ENCODE peak calls at places on chromosomes 11 and 22, in nine cellular contexts. One of them, this sample, is unnamed.
A peak's percentile ranks its signal among the peaks of the same experiment; 100 is the strongest.

GRCh38 chr11:32706985-32707736 is 87.3 kb downstream of the CCDC73 start:
- DNase-seq in SK-N-SH: no peak
- DNase-seq in transverse colon: no peak
- DNase-seq in stomach: no peak
- DNase-seq in GM23338: no peak
- DNase-seq in prostate gland: no peak
- DNase-seq in suprapubic skin: no peak
- DNase-seq in H1: no peak
- DNase-seq in HCT116: peak; percentile 44
- DNase-seq in this sample: no peak

GRCh38 chr22:46267431-46268279 is at the start of gene TTC38:
- DNase-seq in HCT116: peak; percentile 75
- DNase-seq in suprapubic skin: peak; percentile 93
- DNase-seq in transverse colon: peak; percentile 94
- DNase-seq in prostate gland: peak; percentile 92
- DNase-seq in stomach: peak; percentile 95
- DNase-seq in H1: peak; percentile 19
- DNase-seq in GM23338: peak; percentile 77
- DNase-seq in SK-N-SH: peak; percentile 99
- DNase-seq in this sample: peak; percentile 82

GRCh38 chr22:48890693-48891554 is 936.7 kb downstream of the BRD1 start:
- DNase-seq in SK-N-SH: no peak
- DNase-seq in prostate gland: no peak
- DNase-seq in transverse colon: no peak
- DNase-seq in H1: no peak
- DNase-seq in HCT116: no peak
- DNase-seq in stomach: peak; percentile 20
- DNase-seq in GM23338: no peak
- DNase-seq in suprapubic skin: no peak
- DNase-seq in this sample: no peak

GRCh38 chr11:134668076-134668475 is 256.0 kb upstream of the B3GAT1 start:
- DNase-seq in SK-N-SH: no peak
- DNase-seq in stomach: peak; percentile 7
- DNase-seq in prostate gland: no peak
- DNase-seq in H1: no peak
- DNase-seq in transverse colon: no peak
- DNase-seq in suprapubic skin: no peak
- DNase-seq in GM23338: no peak
- DNase-seq in HCT116: no peak
- DNase-seq in this sample: no peak

GRCh38 chr11:31959711-31960110 is 131.2 kb upstream of the RCN1 start:
- DNase-seq in GM23338: no peak
- DNase-seq in stomach: no peak
- DNase-seq in prostate gland: no peak
- DNase-seq in SK-N-SH: no peak
- DNase-seq in transverse colon: no peak
- DNase-seq in HCT116: no peak
- DNase-seq in suprapubic skin: no peak
- DNase-seq in H1: no peak
- DNase-seq in this sample: no peak

GRCh38 chr11:64132388-64132771 is 33.5 kb downstream of the MACROD1 start:
- DNase-seq in suprapubic skin: no peak
- DNase-seq in SK-N-SH: peak; percentile 86
- DNase-seq in H1: no peak
- DNase-seq in GM23338: no peak
- DNase-seq in stomach: no peak
- DNase-seq in prostate gland: no peak
- DNase-seq in HCT116: no peak
- DNase-seq in transverse colon: no peak
- DNase-seq in this sample: no peak

GRCh38 chr22:19919701-19920363 is 21.7 kb upstream of the COMT start:
- DNase-seq in HCT116: no peak
- DNase-seq in GM23338: no peak
- DNase-seq in transverse colon: no peak
- DNase-seq in stomach: no peak
- DNase-seq in suprapubic skin: no peak
- DNase-seq in prostate gland: no peak
- DNase-seq in SK-N-SH: no peak
- DNase-seq in H1: no peak
- DNase-seq in this sample: no peak

GRCh38 chr11:129319201-129319600 is 56.4 kb upstream of the BARX2 start:
- DNase-seq in transverse colon: no peak
- DNase-seq in H1: no peak
- DNase-seq in stomach: no peak
- DNase-seq in prostate gland: peak; percentile 21
- DNase-seq in HCT116: no peak
- DNase-seq in suprapubic skin: no peak
- DNase-seq in GM23338: no peak
- DNase-seq in SK-N-SH: no peak
- DNase-seq in this sample: no peak

GRCh38 chr11:84214557-84214956 is 928.4 kb upstream of the CCDC90B start:
- DNase-seq in HCT116: no peak
- DNase-seq in stomach: no peak
- DNase-seq in GM23338: no peak
- DNase-seq in transverse colon: no peak
- DNase-seq in prostate gland: no peak
- DNase-seq in SK-N-SH: no peak
- DNase-seq in suprapubic skin: no peak
- DNase-seq in H1: no peak
- DNase-seq in this sample: no peak

GRCh38 chr11:100687032-100687629 is at the start of gene ARHGAP42:
- DNase-seq in H1: peak; percentile 78
- DNase-seq in GM23338: peak; percentile 92
- DNase-seq in SK-N-SH: peak; percentile 42
- DNase-seq in stomach: peak; percentile 70
- DNase-seq in HCT116: no peak
- DNase-seq in prostate gland: peak; percentile 49
- DNase-seq in transverse colon: peak; percentile 77
- DNase-seq in suprapubic skin: peak; percentile 77
- DNase-seq in this sample: peak; percentile 68

GRCh38 chr22:35697142-35697541 is 20.5 kb upstream of the APOL5 start:
- DNase-seq in suprapubic skin: no peak
- DNase-seq in HCT116: no peak
- DNase-seq in GM23338: no peak
- DNase-seq in stomach: no peak
- DNase-seq in H1: no peak
- DNase-seq in transverse colon: no peak
- DNase-seq in prostate gland: no peak
- DNase-seq in SK-N-SH: no peak
- DNase-seq in this sample: no peak

GRCh38 chr22:17098379-17098819 is 13.6 kb downstream of the IL17RA start:
- DNase-seq in transverse colon: no peak
- DNase-seq in H1: no peak
- DNase-seq in GM23338: no peak
- DNase-seq in HCT116: no peak
- DNase-seq in stomach: no peak
- DNase-seq in SK-N-SH: no peak
- DNase-seq in suprapubic skin: no peak
- DNase-seq in prostate gland: no peak
- DNase-seq in this sample: no peak

GRCh38 chr11:36751251-36751839 is 153.3 kb upstream of the RAG2 start:
- DNase-seq in stomach: no peak
- DNase-seq in H1: no peak
- DNase-seq in SK-N-SH: peak; percentile 12
- DNase-seq in GM23338: no peak
- DNase-seq in suprapubic skin: no peak
- DNase-seq in transverse colon: no peak
- DNase-seq in HCT116: no peak
- DNase-seq in prostate gland: no peak
- DNase-seq in this sample: no peak
- TF ChIP-seq POLR2AphosphoS5 in stomach: no peak
- TF ChIP-seq POLR2AphosphoS5 in H1: no peak
- TF ChIP-seq POLR2AphosphoS5 in SK-N-SH: no peak
- TF ChIP-seq POLR2AphosphoS5 in GM23338: no peak
- TF ChIP-seq POLR2AphosphoS5 in suprapubic skin: no peak
- TF ChIP-seq POLR2AphosphoS5 in transverse colon: no peak
- TF ChIP-seq POLR2AphosphoS5 in HCT116: no peak
- TF ChIP-seq POLR2AphosphoS5 in prostate gland: no peak
- TF ChIP-seq POLR2AphosphoS5 in this sample: no peak

GRCh38 chr11:76752321-76753175 is 30.6 kb upstream of the TSKU start:
- DNase-seq in stomach: peak; percentile 71
- DNase-seq in SK-N-SH: peak; percentile 31
- DNase-seq in transverse colon: peak; percentile 85
- DNase-seq in HCT116: no peak
- DNase-seq in prostate gland: peak; percentile 68
- DNase-seq in suprapubic skin: peak; percentile 94
- DNase-seq in H1: no peak
- DNase-seq in GM23338: no peak
- DNase-seq in this sample: peak; percentile 60
- TF ChIP-seq POLR2AphosphoS5 in stomach: peak; percentile 50
- TF ChIP-seq POLR2AphosphoS5 in SK-N-SH: no peak
- TF ChIP-seq POLR2AphosphoS5 in transverse colon: peak; percentile 41
- TF ChIP-seq POLR2AphosphoS5 in HCT116: no peak
- TF ChIP-seq POLR2AphosphoS5 in prostate gland: peak; percentile 59
- TF ChIP-seq POLR2AphosphoS5 in suprapubic skin: no peak
- TF ChIP-seq POLR2AphosphoS5 in H1: no peak
- TF ChIP-seq POLR2AphosphoS5 in GM23338: no peak
- TF ChIP-seq POLR2AphosphoS5 in this sample: peak; percentile 59

GRCh38 chr11:47467372-47467771 is 18.4 kb upstream of the RAPSN start:
- DNase-seq in GM23338: no peak
- DNase-seq in suprapubic skin: no peak
- DNase-seq in H1: no peak
- DNase-seq in prostate gland: peak; percentile 20
- DNase-seq in HCT116: no peak
- DNase-seq in stomach: peak; percentile 54
- DNase-seq in transverse colon: peak; percentile 59
- DNase-seq in SK-N-SH: no peak
- DNase-seq in this sample: no peak

GRCh38 chr11:47468598-47469214 is 19.8 kb upstream of the RAPSN start:
- DNase-seq in suprapubic skin: no peak
- DNase-seq in GM23338: no peak
- DNase-seq in HCT116: no peak
- DNase-seq in stomach: no peak
- DNase-seq in prostate gland: no peak
- DNase-seq in SK-N-SH: no peak
- DNase-seq in transverse colon: no peak
- DNase-seq in H1: no peak
- DNase-seq in this sample: no peak

GRCh38 chr11:47464479-47464878 is 15.5 kb upstream of the RAPSN start:
- DNase-seq in prostate gland: no peak
- DNase-seq in GM23338: peak; percentile 59
- DNase-seq in H1: no peak
- DNase-seq in suprapubic skin: no peak
- DNase-seq in stomach: no peak
- DNase-seq in transverse colon: no peak
- DNase-seq in HCT116: no peak
- DNase-seq in SK-N-SH: no peak
- DNase-seq in this sample: no peak

GRCh38 chr11:47466201-47466600 is 17.3 kb upstream of the RAPSN start:
- DNase-seq in SK-N-SH: no peak
- DNase-seq in GM23338: no peak
- DNase-seq in H1: no peak
- DNase-seq in HCT116: no peak
- DNase-seq in prostate gland: no peak
- DNase-seq in stomach: no peak
- DNase-seq in transverse colon: no peak
- DNase-seq in suprapubic skin: no peak
- DNase-seq in this sample: no peak

GRCh38 chr11:47466701-47467250 is 17.8 kb upstream of the RAPSN start:
- DNase-seq in suprapubic skin: no peak
- DNase-seq in stomach: peak; percentile 60
- DNase-seq in GM23338: peak; percentile 41
- DNase-seq in H1: no peak
- DNase-seq in SK-N-SH: peak; percentile 57
- DNase-seq in transverse colon: peak; percentile 46
- DNase-seq in prostate gland: no peak
- DNase-seq in HCT116: no peak
- DNase-seq in this sample: no peak
- TF ChIP-seq POLR2AphosphoS5 in suprapubic skin: no peak
- TF ChIP-seq POLR2AphosphoS5 in stomach: peak; percentile 4
- TF ChIP-seq POLR2AphosphoS5 in GM23338: no peak
- TF ChIP-seq POLR2AphosphoS5 in H1: no peak
- TF ChIP-seq POLR2AphosphoS5 in SK-N-SH: no peak
- TF ChIP-seq POLR2AphosphoS5 in transverse colon: no peak
- TF ChIP-seq POLR2AphosphoS5 in prostate gland: no peak
- TF ChIP-seq POLR2AphosphoS5 in HCT116: no peak
- TF ChIP-seq POLR2AphosphoS5 in this sample: no peak

GRCh38 chr22:38271927-38272372 is 860 bp downstream of the TMEM184B start:
- DNase-seq in suprapubic skin: no peak
- DNase-seq in GM23338: peak; percentile 75
- DNase-seq in H1: peak; percentile 29
- DNase-seq in HCT116: no peak
- DNase-seq in stomach: peak; percentile 71
- DNase-seq in prostate gland: peak; percentile 54
- DNase-seq in transverse colon: peak; percentile 69
- DNase-seq in SK-N-SH: no peak
- DNase-seq in this sample: peak; percentile 63
- TF ChIP-seq POLR2AphosphoS5 in suprapubic skin: no peak
- TF ChIP-seq POLR2AphosphoS5 in GM23338: no peak
- TF ChIP-seq POLR2AphosphoS5 in H1: no peak
- TF ChIP-seq POLR2AphosphoS5 in HCT116: no peak
- TF ChIP-seq POLR2AphosphoS5 in stomach: no peak
- TF ChIP-seq POLR2AphosphoS5 in prostate gland: peak; percentile 25
- TF ChIP-seq POLR2AphosphoS5 in transverse colon: no peak
- TF ChIP-seq POLR2AphosphoS5 in SK-N-SH: no peak
- TF ChIP-seq POLR2AphosphoS5 in this sample: no peak

DNA sequence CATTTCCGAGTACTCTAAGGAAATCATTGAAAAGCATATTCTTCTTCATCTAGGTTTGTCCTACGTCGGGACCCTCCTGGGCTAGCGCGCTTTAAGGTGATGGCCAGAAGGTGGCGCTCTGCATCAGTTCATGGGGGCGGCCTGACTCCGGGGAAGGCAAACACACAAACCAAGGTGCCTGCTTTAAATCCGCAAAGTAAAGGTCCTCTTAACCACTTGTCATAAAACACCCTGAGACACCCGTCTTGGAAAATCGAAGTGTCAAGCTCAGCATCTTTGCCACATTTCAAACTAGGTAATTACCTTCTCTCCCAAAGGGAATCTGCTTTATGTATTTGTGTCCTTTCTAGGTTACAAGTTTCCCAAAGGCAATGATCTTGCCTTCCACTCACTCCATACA is 34.0 kb downstream of the LMO2 start:
- DNase-seq in suprapubic skin: peak; percentile 86
- DNase-seq in transverse colon: peak; percentile 74
- DNase-seq in GM23338: peak; percentile 92
- DNase-seq in SK-N-SH: peak; percentile 81
- DNase-seq in H1: peak; percentile 59
- DNase-seq in stomach: peak; percentile 77
- DNase-seq in HCT116: peak; percentile 55
- DNase-seq in prostate gland: peak; percentile 57
- DNase-seq in this sample: peak; percentile 54
- TF ChIP-seq POLR2AphosphoS5 in suprapubic skin: no peak
- TF ChIP-seq POLR2AphosphoS5 in transverse colon: no peak
- TF ChIP-seq POLR2AphosphoS5 in GM23338: no peak
- TF ChIP-seq POLR2AphosphoS5 in SK-N-SH: no peak
- TF ChIP-seq POLR2AphosphoS5 in H1: no peak
- TF ChIP-seq POLR2AphosphoS5 in stomach: no peak
- TF ChIP-seq POLR2AphosphoS5 in HCT116: no peak
- TF ChIP-seq POLR2AphosphoS5 in prostate gland: no peak
- TF ChIP-seq POLR2AphosphoS5 in this sample: peak; percentile 25

This sample was measured in breast epithelium.